ENCODE peak calls at places on chromosomes 3 and 15, in seven cellular contexts. R is colonic mucosa, Y is IMR-90, C is pancreas, F is adrenal gland, G is neural progenitor cell, I is kidney epithelial cell. D is an unnamed sample. For H3K36me3, the result is how much of the 10 kb centered on the place peaks cover.

GRCh38 chr3:67468511-67468910 is 185.9 kb downstream of the SUCLG2 start:
- DNase-seq in R (no peak), Y (peak), C (no peak), F (no peak), G (no peak), I (peak), D (no peak)

GRCh38 chr3:57383421-57383820 is 90.9 kb upstream of the ASB14 start:
- DNase-seq in R (no peak), Y (no peak), C (no peak), F (no peak), G (no peak), I (no peak), D (no peak)

GRCh38 chr15:26766262-26766661 is 6.6 kb downstream of the GABRB3 start:
- DNase-seq in R (no peak), Y (no peak), C (no peak), F (no peak), G (no peak), I (no peak), D (no peak)

GRCh38 chr3:183807329-183807728 is 18.0 kb downstream of the MAP6D1 start:
- DNase-seq in R (no peak), Y (no peak), C (no peak), F (no peak), G (no peak), I (no peak), D (no peak)

GRCh38 chr3:103306081-103306480 is 871.3 kb downstream of the ZPLD1 start:
- DNase-seq in R (no peak), Y (no peak), C (no peak), F (no peak), G (no peak), I (no peak), D (no peak)

GRCh38 chr3:65352951-65353350 is 665.2 kb upstream of the ADAMTS9 start:
- DNase-seq in R (no peak), Y (peak), C (no peak), F (no peak), G (no peak), I (no peak), D (no peak)

GRCh38 chr3:57942872-57943283 is 65.3 kb upstream of the FLNB start:
- DNase-seq in R (peak), Y (no peak), C (peak), F (peak), G (no peak), I (no peak), D (peak)

GRCh38 chr15:97014001-97014400 is 683.5 kb downstream of the NR2F2 start:
- DNase-seq in R (no peak), Y (no peak), C (no peak), F (no peak), G (no peak), I (no peak), D (no peak)

GRCh38 chr15:57323806-57324589 is 52.3 kb upstream of the CGNL1 start:
- DNase-seq in R (peak), Y (peak), C (no peak), F (peak), G (peak), I (peak), D (no peak)

GRCh38 chr15:74235962-74236361 is at the start of gene CCDC33:
- DNase-seq in R (peak), Y (no peak), C (no peak), F (no peak), G (no peak), I (no peak), D (peak)

GRCh38 chr3:117261907-117262518 is 552.4 kb downstream of the TUSC7 start:
- DNase-seq in R (peak), Y (no peak), C (peak), F (no peak), G (no peak), I (no peak), D (no peak)

GRCh38 chr3:157405457-157405856 is 31.2 kb upstream of the PTX3 start:
- DNase-seq in R (no peak), Y (peak), C (no peak), F (no peak), G (no peak), I (no peak), D (no peak)

DNA sequence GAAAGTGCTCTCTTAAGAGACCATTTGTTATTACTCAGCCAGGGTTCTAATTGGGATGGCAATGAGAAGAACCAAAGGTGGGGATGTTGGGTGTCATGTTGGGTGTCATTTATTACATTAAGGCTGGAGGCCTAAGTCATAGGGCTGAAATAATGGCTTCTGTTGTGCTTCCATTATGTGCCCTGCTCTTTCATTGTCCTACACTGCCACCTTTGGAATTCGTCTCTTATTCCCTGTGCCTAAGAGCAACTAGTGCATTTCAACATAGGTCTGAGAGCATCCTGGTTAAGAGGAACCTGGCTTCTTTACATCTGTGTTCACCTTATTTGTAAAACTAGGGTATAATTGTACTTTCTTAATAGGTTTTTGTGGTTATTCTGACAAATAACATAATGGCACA is 32.2 kb downstream of the RIOX2 start:
- DNase-seq in R (no peak), Y (no peak), C (no peak), F (no peak), G (peak), I (no peak), D (no peak)
- H3K36me3 ChIP-seq in R (under half), Y (under half), C (under half), F (under half), G (under half), I (under half), D (half or more)

DNA sequence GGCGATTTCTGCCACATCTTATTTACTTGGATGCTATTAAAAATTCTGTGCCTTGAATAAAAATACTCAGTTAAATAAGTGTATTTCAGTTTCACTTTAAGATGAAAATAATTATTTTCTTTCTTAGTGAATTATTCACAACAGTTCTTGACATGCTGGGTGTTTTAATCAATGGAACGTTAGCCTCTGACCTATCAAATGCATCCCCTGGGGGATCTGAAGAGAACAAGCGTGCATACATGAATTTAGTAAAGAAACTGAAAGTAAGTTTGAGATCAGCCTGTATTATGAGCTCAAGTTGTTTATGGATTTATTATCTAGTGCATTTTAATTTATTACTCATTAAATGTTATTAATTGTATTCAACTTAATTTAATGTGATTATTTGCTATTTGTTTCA is 597 bp downstream of the P2RY12 start:
- DNase-seq in R (no peak), Y (no peak), C (no peak), F (no peak), G (no peak), I (no peak), D (no peak)
- H3K4me3 ChIP-seq in R (no peak), Y (no peak), C (no peak), F (no peak), G (no peak), I (no peak), D (peak)

DNA sequence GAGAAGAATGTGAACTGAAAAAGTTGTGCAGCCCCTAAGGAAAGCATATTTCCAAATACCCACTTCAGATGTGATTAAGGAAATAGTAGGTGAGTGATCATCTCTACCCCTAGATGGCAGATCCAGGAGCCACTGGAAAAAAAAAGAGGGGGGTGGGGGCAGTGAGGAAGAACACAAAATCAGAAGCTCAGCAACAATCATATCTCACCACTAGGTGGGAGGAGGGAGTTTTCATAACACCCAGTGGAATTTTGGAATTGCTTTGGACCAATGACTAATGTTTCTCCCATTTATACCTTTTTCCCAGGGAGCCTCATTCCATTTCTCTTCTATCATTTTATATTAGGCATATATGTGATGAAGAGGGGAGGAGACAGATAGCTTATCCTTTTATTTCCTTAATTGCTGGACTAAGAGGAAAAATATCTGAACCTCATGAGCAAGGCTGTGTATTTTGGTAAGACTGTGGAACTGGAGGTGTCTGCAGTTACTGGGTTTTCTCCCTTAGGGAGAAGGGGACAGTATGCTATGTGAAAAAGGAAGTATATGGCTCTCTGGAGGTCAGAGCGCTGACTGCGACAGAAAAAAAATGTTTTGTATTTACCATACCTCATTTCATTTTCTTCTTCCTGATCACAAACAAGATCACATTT is 363.4 kb downstream of the GAP43 start:
- DNase-seq in R (no peak), Y (peak), C (no peak), F (no peak), G (peak), I (no peak), D (no peak)
- TF ChIP-seq CTCF in R (no peak), Y (peak), C (no peak), F (no peak), G (peak), I (peak), D (peak)

DNA sequence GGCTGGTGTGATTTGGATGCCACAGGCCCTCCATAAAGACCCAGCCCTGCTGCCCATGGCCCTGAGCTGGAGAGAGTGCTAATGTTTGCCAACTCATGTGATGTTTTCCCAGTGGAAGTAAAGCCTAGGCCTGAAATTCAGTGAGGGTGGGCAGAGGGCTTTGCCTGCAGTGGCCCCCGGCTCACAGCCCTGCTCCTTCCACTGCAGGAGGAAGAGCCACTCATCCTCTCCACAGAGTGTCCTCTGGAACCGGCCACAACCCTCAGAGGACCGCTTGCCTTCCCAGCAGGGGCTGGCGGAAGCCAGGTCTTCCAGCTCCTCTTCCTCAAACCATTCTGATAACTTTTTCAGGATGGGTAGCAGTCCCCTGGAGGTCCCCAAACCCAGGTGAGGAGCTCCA is 13.9 kb upstream of the CPNE9 start:
- DNase-seq in R (no peak), Y (no peak), C (no peak), F (no peak), G (no peak), I (no peak), D (no peak)
- H3K36me3 ChIP-seq in R (under half), Y (half or more), C (under half), F (under half), G (under half), I (under half), D (half or more)

GRCh38 chr15:60675763-60676162 is 196.8 kb upstream of the ICE2 start:
- DNase-seq in R (no peak), Y (no peak), C (no peak), F (no peak), G (no peak), I (no peak), D (no peak)
- H3K4me3 ChIP-seq in R (no peak), Y (no peak), C (no peak), F (no peak), G (no peak), I (no peak), D (no peak)

GRCh38 chr3:52172262-52172757 is 18.1 kb upstream of the POC1A start:
- DNase-seq in R (no peak), Y (no peak), C (no peak), F (no peak), G (no peak), I (no peak), D (no peak)

GRCh38 chr3:52174896-52175295 is 20.7 kb upstream of the POC1A start:
- DNase-seq in R (no peak), Y (no peak), C (no peak), F (no peak), G (no peak), I (no peak), D (no peak)

GRCh38 chr3:52173101-52173500 is 18.9 kb upstream of the POC1A start:
- DNase-seq in R (no peak), Y (no peak), C (no peak), F (no peak), G (no peak), I (no peak), D (peak)

GRCh38 chr3:52175416-52176187 is 21.4 kb upstream of the POC1A start:
- DNase-seq in R (no peak), Y (no peak), C (no peak), F (no peak), G (no peak), I (no peak), D (no peak)

DNA sequence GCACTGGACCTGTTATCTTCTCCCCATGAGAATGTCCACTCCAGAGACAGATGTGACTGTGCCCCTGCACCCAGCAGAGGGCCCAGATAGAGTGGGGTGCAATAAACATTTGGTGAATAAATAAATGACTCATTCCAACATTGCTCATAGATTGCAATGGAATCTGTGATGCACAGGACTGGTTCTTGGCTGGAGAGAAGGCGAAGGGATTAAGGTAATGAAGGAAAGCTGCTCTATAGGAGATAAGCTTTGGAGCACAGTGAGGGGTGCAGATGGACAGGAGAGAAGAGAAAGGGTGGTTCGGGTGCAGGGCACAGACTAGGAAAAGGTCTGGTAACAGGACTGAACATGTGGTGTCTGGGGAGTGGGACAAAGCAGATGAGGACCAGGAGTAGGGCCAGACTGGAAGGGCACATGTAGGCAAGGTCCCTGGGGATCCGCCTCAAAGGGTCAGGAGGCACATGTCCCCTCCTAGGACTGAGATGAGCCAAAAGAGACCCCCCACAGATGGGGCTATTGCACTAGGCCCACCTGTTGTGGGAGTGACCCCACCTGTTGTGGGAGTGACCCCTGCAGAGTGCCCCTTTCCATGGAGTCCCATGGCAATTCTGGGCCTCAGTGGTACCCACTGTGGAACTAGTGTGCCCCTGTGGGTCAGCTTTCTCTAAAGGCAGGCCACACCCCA is 17.5 kb upstream of the POC1A start:
- DNase-seq in R (no peak), Y (peak), C (no peak), F (no peak), G (no peak), I (no peak), D (peak)
- TF ChIP-seq CTCF in R (no peak), Y (peak), C (no peak), F (no peak), G (no peak), I (no peak), D (no peak)

DNA sequence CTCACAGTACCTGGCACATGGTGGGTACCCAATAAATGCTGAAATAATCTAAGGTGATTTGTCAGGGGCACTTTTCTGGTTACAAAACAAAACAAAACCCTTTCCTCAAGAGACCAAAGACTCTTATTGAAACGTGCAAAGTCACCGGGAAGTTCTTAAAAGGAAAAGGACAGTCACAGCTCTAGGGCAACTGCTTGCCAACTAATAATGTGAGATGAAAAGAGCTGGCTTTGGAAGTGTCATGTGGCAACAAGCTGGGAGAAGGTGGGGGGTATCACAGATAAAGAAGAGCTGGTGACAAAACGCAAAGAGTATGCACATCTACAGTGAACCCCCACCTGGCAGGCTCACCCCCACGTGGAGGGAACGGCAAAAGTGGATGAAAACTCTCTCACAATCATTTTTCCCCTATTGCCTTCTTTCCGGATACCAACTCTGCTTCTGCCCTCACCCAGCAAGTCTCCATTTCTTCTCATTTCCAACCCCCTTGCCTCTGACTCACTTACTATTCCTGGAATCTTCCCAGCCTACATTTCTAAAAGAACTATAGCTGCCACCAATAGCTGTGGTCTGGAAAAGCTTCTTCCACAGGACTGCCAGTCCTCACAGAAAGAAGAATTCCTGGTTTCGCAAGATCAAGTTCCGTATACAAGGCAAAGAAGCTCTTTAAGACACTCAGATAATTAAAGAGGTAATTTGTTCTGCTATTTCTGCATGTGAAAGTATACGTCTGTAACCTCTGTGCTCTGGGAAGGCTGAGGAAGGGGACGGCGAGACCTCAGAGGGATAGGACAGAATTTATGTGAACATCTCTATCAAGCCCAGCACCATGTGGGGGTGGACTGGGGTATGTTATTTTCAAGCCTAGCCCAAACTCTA is 21.8 kb upstream of the ANPEP start:
- DNase-seq in R (no peak), Y (peak), C (no peak), F (no peak), G (no peak), I (peak), D (no peak)
- H3K36me3 ChIP-seq in R (under half), Y (under half), C (under half), F (under half), G (under half), I (under half), D (under half)

GRCh38 chr3:87206070-87206469 is 21.0 kb upstream of the CHMP2B start:
- DNase-seq in R (no peak), Y (peak), C (no peak), F (no peak), G (no peak), I (peak), D (no peak)

GRCh38 chr3:87209115-87209514 is 18.0 kb upstream of the CHMP2B start:
- DNase-seq in R (no peak), Y (no peak), C (no peak), F (no peak), G (no peak), I (no peak), D (no peak)

GRCh38 chr3:87203807-87204206 is 23.3 kb upstream of the CHMP2B start:
- DNase-seq in R (no peak), Y (no peak), C (no peak), F (no peak), G (no peak), I (no peak), D (no peak)

GRCh38 chr3:87207500-87207899 is 19.6 kb upstream of the CHMP2B start:
- DNase-seq in R (no peak), Y (no peak), C (no peak), F (no peak), G (no peak), I (no peak), D (no peak)

DNA sequence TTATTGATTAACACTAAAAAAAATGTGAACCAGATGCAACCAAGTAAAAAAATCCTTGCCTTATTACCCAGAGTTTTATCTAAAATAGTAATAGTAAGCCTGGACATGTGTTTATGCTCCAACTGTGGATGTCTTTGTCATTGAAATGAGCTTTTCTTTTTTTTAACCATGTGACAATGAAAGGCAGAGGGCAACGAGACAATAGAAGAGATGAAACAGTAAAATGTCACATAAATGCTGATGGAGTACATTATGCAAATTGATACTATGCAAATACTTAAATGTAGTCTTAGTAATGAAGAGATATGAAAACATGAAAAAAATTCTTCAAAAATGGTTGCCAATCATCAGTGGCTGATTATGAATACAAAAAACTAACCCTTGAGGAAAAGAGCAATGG is 20.5 kb upstream of the CHMP2B start:
- DNase-seq in R (no peak), Y (no peak), C (no peak), F (no peak), G (no peak), I (no peak), D (no peak)
- H3K4me3 ChIP-seq in R (no peak), Y (no peak), C (no peak), F (no peak), G (no peak), I (no peak), D (no peak)

GRCh38 chr15:33859992-33860545 is 108.2 kb upstream of the CHRM5 start:
- DNase-seq in R (no peak), Y (no peak), C (no peak), F (no peak), G (no peak), I (no peak), D (no peak)

GRCh38 chr15:33860749-33861148 is 107.5 kb upstream of the CHRM5 start:
- DNase-seq in R (no peak), Y (peak), C (no peak), F (no peak), G (no peak), I (peak), D (no peak)

GRCh38 chr15:33866101-33866737 is 102.1 kb upstream of the CHRM5 start:
- DNase-seq in R (no peak), Y (peak), C (no peak), F (no peak), G (no peak), I (no peak), D (no peak)

GRCh38 chr15:33865416-33865815 is 102.9 kb upstream of the CHRM5 start:
- DNase-seq in R (no peak), Y (peak), C (no peak), F (no peak), G (no peak), I (no peak), D (no peak)

GRCh38 chr15:33864360-33865075 is 103.8 kb upstream of the CHRM5 start:
- DNase-seq in R (no peak), Y (peak), C (no peak), F (no peak), G (no peak), I (no peak), D (no peak)
- TF ChIP-seq CTCF in R (no peak), Y (no peak), C (no peak), F (no peak), G (no peak), I (no peak), D (no peak)

D was measured in lower lobe of right lung.